ENCODE peak calls at places on chromosome 9, in nine cellular contexts. W is GM23248; Y is esophagus muscularis mucosa; E is body of pancreas; D is esophagus squamous epithelium; P is CD8-positive, alpha-beta memory T cell; F is upper lobe of left lung; T is transverse colon; U is mammary epithelial cell. X is an unnamed sample.

GRCh38 chr9:19788614-19789271 is at the start of gene SLC24A2:
- DNase-seq in P (no peak), W (no peak), D (no peak), T (no peak), E (no peak), U (peak; percentile 27), Y (no peak), F (no peak), X (no peak)

GRCh38 chr9:35518212-35518917 is 28.5 kb downstream of the RUSC2 start:
- DNase-seq in U (peak; percentile 86), W (peak; percentile 92), E (peak; percentile 81), T (no peak), F (peak; percentile 42), D (no peak), P (no peak), Y (no peak), X (no peak)

GRCh38 chr9:129838707-129839259 is 3.5 kb downstream of the USP20 start:
- DNase-seq in P (no peak), Y (no peak), U (peak; percentile 50), F (no peak), E (no peak), T (no peak), D (no peak), W (peak; percentile 96), X (no peak)

GRCh38 chr9:97923529-97924108 is 1.3 kb upstream of the TRMO start:
- DNase-seq in W (peak; percentile 91), F (peak; percentile 79), E (peak; percentile 87), D (peak; percentile 43), Y (peak; percentile 94), U (peak; percentile 72), T (peak; percentile 85), P (peak; percentile 53), X (peak; percentile 60)

GRCh38 chr9:96031366-96031824 is 155.9 kb downstream of the ERCC6L2 start:
- DNase-seq in F (no peak), Y (no peak), T (no peak), D (no peak), E (peak; percentile 92), P (no peak), U (no peak), W (no peak), X (no peak)

GRCh38 chr9:101312661-101313060 is 72.1 kb downstream of the BAAT start:
- DNase-seq in F (no peak), T (no peak), Y (no peak), W (no peak), E (no peak), P (no peak), U (no peak), D (no peak), X (no peak)

GRCh38 chr9:124040935-124041816 is 29.6 kb downstream of the LHX2 start:
- DNase-seq in U (no peak), W (peak; percentile 44), E (peak; percentile 22), D (no peak), P (peak; percentile 29), T (peak; percentile 58), F (peak; percentile 60), Y (no peak), X (peak; percentile 32)

GRCh38 chr9:922731-923130 is 53.7 kb upstream of the DMRT3 start:
- DNase-seq in Y (peak; percentile 90), E (no peak), F (no peak), T (no peak), W (no peak), U (no peak), D (no peak), P (no peak), X (no peak)

DNA sequence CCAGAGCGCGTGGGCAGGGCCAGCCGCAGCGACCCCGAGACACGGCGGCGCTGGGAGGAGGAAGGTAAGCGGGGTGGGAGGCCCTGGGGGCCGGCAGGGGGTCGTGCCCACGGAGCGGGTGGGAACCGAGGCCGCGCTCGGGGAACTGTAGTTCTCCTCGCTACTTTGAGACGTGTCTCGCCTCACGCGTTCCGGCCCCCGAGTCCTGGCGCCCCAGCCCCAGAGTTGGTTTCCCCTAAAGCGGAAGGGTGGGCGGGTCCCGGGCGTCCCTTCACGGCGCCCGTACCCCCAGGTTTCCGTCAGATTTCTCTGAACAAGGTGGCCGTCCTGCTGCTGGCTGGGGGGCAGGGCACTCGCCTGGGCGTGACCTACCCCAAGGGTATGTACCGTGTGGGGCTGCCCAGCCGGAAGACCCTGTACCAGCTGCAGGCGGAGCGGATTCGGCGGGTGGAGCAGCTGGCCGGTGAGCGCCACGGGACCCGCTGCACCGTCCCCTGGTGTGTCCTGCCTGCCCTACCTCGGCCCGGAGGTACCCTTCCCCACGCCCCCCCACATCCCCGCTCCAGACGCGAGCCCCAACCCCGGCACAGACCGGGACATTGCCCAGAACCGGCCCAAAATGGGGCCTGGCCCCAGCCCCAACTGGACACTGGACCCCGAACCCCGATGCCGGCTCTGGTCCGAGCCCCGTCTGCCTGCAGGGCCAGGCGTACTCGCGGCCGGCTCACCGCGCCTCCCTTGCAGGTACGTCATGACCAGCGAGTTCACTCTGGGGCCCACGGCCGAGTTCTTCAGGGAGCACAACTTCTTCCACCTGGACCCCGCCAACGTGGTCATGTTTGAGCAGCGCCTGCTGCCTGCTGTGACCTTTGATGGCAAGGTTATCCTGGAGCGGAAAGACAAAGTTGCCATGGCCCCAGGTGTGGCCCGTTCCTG is 709 bp downstream of the UAP1L1 start:
- DNase-seq in D (no peak), E (no peak), T (peak; percentile 59), Y (no peak), F (peak; percentile 31), W (peak; percentile 27), P (peak; percentile 41), U (no peak), X (no peak)
- H3K27me3 ChIP-seq in D (no peaks in the 10 kb centered on the region), E (no peaks in the 10 kb centered on the region), T (peaks cover 23% of the 10 kb centered on the region), Y (no peaks in the 10 kb centered on the region), F (no peaks in the 10 kb centered on the region), W (no peaks in the 10 kb centered on the region), P (no peaks in the 10 kb centered on the region), U (no peaks in the 10 kb centered on the region), X (no peaks in the 10 kb centered on the region)

DNA sequence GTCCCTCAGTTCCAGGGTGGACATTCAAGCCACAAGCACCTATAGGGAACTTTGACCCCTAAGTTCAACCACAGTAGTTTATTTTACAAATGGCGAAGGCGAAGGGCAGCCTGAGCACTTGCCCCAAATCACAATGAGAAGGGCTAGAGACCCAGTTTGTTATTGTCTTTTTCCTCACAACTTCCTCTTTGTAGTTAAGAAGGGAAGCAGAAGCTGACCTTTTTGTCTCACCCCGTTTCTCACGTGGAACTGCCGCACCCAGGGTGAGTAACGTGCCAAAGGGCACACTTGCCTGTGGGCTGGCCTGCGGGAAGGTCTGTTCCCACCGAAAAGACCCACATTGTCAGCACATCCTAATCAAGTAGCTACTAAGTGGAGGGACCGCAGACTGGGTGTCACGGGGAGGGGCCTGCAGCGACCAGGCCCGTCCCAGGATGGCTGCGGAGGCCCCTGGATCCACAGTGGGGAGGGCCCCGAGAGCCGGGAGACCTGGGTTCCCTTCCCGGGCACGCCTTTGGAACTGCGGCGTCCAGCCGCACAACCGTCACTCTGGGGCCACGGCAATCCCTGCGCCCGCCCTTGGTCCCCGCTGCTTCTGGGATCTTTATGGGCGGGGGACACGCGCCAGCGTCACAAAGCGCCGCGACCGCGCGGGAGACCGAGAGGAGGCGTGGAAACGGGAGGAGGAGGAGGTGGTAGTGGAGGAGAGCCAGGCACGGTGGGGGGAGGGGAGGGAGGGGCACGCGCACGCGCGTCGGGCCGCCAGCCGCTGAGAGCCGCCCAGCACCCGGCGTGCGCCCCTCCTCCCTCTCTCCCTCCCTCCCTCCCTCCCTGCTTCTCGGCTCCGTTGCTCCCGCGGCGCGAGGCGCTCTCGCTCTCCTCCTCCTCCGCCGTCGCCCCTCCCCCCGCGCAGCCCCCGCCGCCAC is at the start of gene UBE2R2:
- DNase-seq in U (peak; percentile 87), P (peak; percentile 89), Y (peak; percentile 97), E (peak; percentile 94), T (peak; percentile 94), W (peak; percentile 93), D (peak; percentile 58), F (peak; percentile 90), X (peak; percentile 89)
- H3K4me1 ChIP-seq in U (peaks cover 36% of the 10 kb centered on the region), P (peaks cover 33% of the 10 kb centered on the region), Y (peaks cover 40% of the 10 kb centered on the region), E (peaks cover 52% of the 10 kb centered on the region), T (peaks cover 42% of the 10 kb centered on the region), W (peaks cover 45% of the 10 kb centered on the region), D (peaks cover 26% of the 10 kb centered on the region), F (peaks cover 56% of the 10 kb centered on the region), X (peaks cover 3% of the 10 kb centered on the region)

GRCh38 chr9:132647806-132648205 is 22.0 kb downstream of the DDX31 start:
- DNase-seq in Y (no peak), E (no peak), U (no peak), P (no peak), F (no peak), T (no peak), D (no peak), W (no peak), X (no peak)

GRCh38 chr9:132646726-132647125 is 23.1 kb downstream of the DDX31 start:
- DNase-seq in W (no peak), T (no peak), P (no peak), E (no peak), F (no peak), U (no peak), D (no peak), Y (no peak), X (no peak)

GRCh38 chr9:132648283-132648682 is 21.5 kb downstream of the DDX31 start:
- DNase-seq in E (no peak), P (no peak), Y (no peak), D (no peak), T (peak; percentile 23), W (no peak), U (no peak), F (no peak), X (no peak)

GRCh38 chr9:132648685-132649084 is 21.1 kb downstream of the DDX31 start:
- DNase-seq in W (no peak), Y (no peak), E (no peak), T (no peak), D (no peak), F (no peak), U (no peak), P (no peak), X (no peak)

GRCh38 chr9:132647355-132647754 is 22.4 kb downstream of the DDX31 start:
- DNase-seq in E (no peak), U (peak; percentile 96), Y (no peak), W (peak; percentile 98), P (no peak), F (no peak), T (no peak), D (no peak), X (no peak)
- H3K36me3 ChIP-seq in E (peaks cover 17% of the 10 kb centered on the region), U (peaks cover 45% of the 10 kb centered on the region), Y (peaks cover 79% of the 10 kb centered on the region), W (peaks cover 49% of the 10 kb centered on the region), P (peaks cover 52% of the 10 kb centered on the region), F (peaks cover 38% of the 10 kb centered on the region), T (peaks cover 20% of the 10 kb centered on the region), D (peaks cover 14% of the 10 kb centered on the region), X (no peaks in the 10 kb centered on the region)

GRCh38 chr9:93949073-93949693 is 6.0 kb downstream of the BARX1 start:
- DNase-seq in E (no peak), D (no peak), W (no peak), F (no peak), P (no peak), Y (no peak), U (no peak), T (no peak), X (no peak)

GRCh38 chr9:93946338-93946712 is 8.8 kb downstream of the BARX1 start:
- DNase-seq in D (no peak), Y (no peak), F (no peak), T (no peak), U (no peak), W (no peak), E (no peak), P (no peak), X (no peak)

GRCh38 chr9:93948456-93949072 is 6.6 kb downstream of the BARX1 start:
- DNase-seq in E (no peak), U (no peak), Y (no peak), W (no peak), P (no peak), T (no peak), F (no peak), D (no peak), X (peak; percentile 42)

GRCh38 chr9:93945400-93946337 is 9.5 kb downstream of the BARX1 start:
- DNase-seq in F (no peak), D (no peak), W (peak; percentile 19), E (no peak), T (no peak), P (no peak), Y (no peak), U (no peak), X (no peak)

DNA sequence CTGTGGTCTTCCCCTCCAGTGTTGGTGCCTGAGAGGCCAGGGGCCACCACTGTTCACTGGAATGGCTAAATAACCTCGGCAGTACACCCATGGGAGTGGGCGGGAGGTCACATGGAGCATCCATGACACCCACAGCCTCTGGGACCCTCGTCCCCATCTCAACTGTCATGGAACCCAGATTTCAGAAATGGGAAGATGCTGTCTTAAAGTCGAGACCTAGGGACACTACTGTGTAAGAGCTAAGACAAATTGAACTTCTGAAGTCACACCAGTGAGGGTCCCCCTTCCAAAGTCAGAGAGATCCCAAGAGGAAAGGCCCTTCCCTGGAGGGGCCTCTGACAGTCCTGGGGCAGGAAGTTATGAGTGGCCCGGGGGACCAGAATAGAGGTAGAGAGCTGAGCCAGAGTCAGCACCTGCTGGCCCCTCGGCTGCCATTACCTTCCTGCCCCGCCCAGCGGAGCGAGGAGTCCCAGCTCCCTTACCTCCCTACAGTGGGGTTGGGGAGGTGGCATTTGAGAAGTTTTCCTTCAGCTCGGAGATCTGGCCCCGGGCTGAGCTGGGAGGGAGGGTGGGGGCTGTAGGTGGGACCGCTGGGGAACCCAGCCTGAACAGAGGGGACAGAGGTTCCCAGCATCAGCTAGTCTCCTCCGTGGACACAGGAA is 7.6 kb downstream of the BARX1 start:
- DNase-seq in E (no peak), Y (no peak), P (no peak), U (no peak), F (no peak), D (no peak), T (no peak), W (no peak), X (no peak)
- H3K27me3 ChIP-seq in E (no peaks in the 10 kb centered on the region), Y (peaks cover 78% of the 10 kb centered on the region), P (peaks cover 55% of the 10 kb centered on the region), U (peaks cover 65% of the 10 kb centered on the region), F (peaks cover 19% of the 10 kb centered on the region), D (peaks cover 66% of the 10 kb centered on the region), T (peaks cover 100% of the 10 kb centered on the region), W (peaks cover 87% of the 10 kb centered on the region), X (peaks cover 77% of the 10 kb centered on the region)

X was measured in Peyer's patch.